ENCODE peak calls at places on chromosomes 11 and 22, in seven cellular contexts. E is A549, O is tibial artery, D is keratinocyte, C is SK-N-SH, X is lower lobe of right lung, B is ovary. H is an unnamed sample.

GRCh38 chr11:126519653-126520573 is 164.4 kb downstream of the ST3GAL4 start:
- DNase-seq in E (no peak), O (no peak), D (no peak), C (peak; percentile 53), X (no peak), B (no peak), H (no peak)

GRCh38 chr11:78202733-78203167 is 14.0 kb downstream of the USP35 start:
- DNase-seq in E (no peak), O (no peak), D (no peak), C (no peak), X (peak; percentile 10), B (no peak), H (no peak)

GRCh38 chr22:46031561-46031960 is 54.6 kb upstream of the WNT7B start:
- DNase-seq in E (no peak), O (peak; percentile 45), D (no peak), C (no peak), X (peak; percentile 24), B (no peak), H (no peak)

GRCh38 chr11:72786305-72787261 is 7.3 kb downstream of the STARD10 start:
- DNase-seq in E (no peak), O (no peak), D (no peak), C (no peak), X (peak; percentile 86), B (no peak), H (no peak)

GRCh38 chr22:35987487-35987886 is 41.1 kb downstream of the RBFOX2 start:
- DNase-seq in E (no peak), O (no peak), D (no peak), C (peak; percentile 18), X (no peak), B (no peak), H (no peak)

GRCh38 chr11:11577246-11577855 is 44.5 kb downstream of the GALNT18 start:
- DNase-seq in E (no peak), O (peak; percentile 32), D (no peak), C (no peak), X (no peak), B (no peak), H (no peak)

GRCh38 chr11:70580036-70580805 is 181.9 kb downstream of the CTTN start:
- DNase-seq in E (no peak), O (peak; percentile 60), D (no peak), C (peak; percentile 7), X (peak; percentile 42), B (no peak), H (no peak)

GRCh38 chr11:111049131-111049530 is 196.4 kb upstream of the POU2AF2 start:
- DNase-seq in E (no peak), O (no peak), D (no peak), C (no peak), X (no peak), B (no peak), H (no peak)

GRCh38 chr22:42906605-42907338 is 49.7 kb upstream of the ARFGAP3 start:
- DNase-seq in E (no peak), O (peak; percentile 86), D (no peak), C (no peak), X (no peak), B (peak; percentile 72), H (no peak)

DNA sequence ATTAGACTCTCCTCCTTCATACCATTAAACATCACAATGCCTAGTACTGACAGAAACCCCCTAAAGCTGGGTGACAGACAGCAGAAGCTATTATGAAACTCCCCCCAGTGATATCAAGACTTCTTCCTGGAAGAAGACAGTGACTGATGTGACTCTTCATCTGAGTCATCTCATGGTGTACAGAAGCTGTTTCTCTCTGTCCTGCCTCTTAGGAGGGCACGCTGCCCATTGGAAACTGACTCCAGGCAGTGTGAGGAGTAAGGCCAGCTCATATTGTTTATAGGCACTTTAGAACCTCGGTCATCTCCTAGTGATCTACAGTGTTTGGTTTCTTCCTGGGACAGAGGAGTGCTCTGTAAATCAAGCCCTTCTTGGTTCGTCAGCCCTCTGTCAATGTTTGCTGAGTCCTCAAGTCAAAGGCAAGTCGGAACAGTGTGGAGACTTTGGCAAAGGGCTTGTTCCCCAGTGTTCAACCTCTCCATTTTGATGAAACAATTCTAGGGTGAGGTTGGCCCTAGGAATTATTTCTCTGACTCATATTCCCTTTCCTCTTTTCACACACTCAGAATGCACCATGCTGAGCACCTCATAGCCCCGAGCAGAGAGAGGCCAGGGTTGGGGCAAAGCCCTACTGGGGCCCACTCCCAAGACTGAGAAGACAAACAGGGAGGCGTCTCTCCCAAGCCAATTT is 172.5 kb upstream of the TMEM45B start:
- DNase-seq in E (peak; percentile 78), O (no peak), D (peak; percentile 66), C (no peak), X (no peak), B (no peak), H (peak; percentile 99)
- H3K27ac ChIP-seq in E (peak overlapping the region; percentile 43), O (no peak overlapping the region), D (peak overlapping the region; percentile 88), C (no peak overlapping the region), X (no peak overlapping the region), B (no peak overlapping the region), H (peak overlapping the region; percentile 99)

GRCh38 chr11:46107408-46107718 is 13.9 kb downstream of the PHF21A start:
- DNase-seq in E (no peak), O (no peak), D (no peak), C (no peak), X (no peak), B (no peak), H (no peak)

GRCh38 chr11:46107780-46108179 is 13.5 kb downstream of the PHF21A start:
- DNase-seq in E (no peak), O (no peak), D (no peak), C (no peak), X (no peak), B (no peak), H (no peak)

GRCh38 chr11:46106530-46107407 is 14.5 kb downstream of the PHF21A start:
- DNase-seq in E (no peak), O (no peak), D (no peak), C (peak; percentile 19), X (no peak), B (no peak), H (no peak)

GRCh38 chr11:46105902-46106301 is 15.4 kb downstream of the PHF21A start:
- DNase-seq in E (no peak), O (no peak), D (no peak), C (no peak), X (no peak), B (no peak), H (no peak)

DNA sequence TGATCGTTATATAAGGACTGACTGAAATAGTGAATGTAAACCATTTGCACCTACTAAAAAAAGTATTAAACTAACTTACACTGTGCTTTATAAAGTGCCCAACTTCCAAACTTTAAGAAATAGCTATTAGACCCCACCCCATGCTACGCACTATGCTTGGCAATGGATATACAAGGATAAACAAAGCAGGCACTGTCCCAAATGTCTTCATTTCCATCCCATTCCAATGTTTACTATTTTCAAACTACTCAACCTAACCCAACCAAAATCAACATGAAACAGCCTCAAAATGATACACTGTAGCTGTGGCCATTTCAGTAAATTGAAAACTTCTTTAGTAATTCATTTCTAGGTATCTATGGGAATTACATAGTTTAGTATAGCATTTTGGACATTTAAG is 12.5 kb downstream of the PHF21A start:
- DNase-seq in E (no peak), O (no peak), D (no peak), C (no peak), X (no peak), B (no peak), H (no peak)
- H3K27ac ChIP-seq in E (no peak overlapping the region), O (no peak overlapping the region), D (no peak overlapping the region), C (no peak overlapping the region), X (no peak overlapping the region), B (no peak overlapping the region), H (no peak overlapping the region)

GRCh38 chr11:95698939-95699562 is 90.5 kb downstream of the FAM76B start:
- DNase-seq in E (no peak), O (no peak), D (no peak), C (no peak), X (no peak), B (no peak), H (peak; percentile 78)
- H3K27ac ChIP-seq in E (no peak overlapping the region), O (peak overlapping the region; percentile 81), D (peak overlapping the region; percentile 1), C (no peak overlapping the region), X (no peak overlapping the region), B (no peak overlapping the region), H (peak overlapping the region; percentile 37)

GRCh38 chr11:69290791-69291190 is 3.2 kb upstream of the MYEOV start:
- DNase-seq in E (no peak), O (no peak), D (no peak), C (no peak), X (peak; percentile 19), B (no peak), H (no peak)
- H3K27ac ChIP-seq in E (no peak overlapping the region), O (no peak overlapping the region), D (no peak overlapping the region), C (no peak overlapping the region), X (no peak overlapping the region), B (no peak overlapping the region), H (no peak overlapping the region)

DNA sequence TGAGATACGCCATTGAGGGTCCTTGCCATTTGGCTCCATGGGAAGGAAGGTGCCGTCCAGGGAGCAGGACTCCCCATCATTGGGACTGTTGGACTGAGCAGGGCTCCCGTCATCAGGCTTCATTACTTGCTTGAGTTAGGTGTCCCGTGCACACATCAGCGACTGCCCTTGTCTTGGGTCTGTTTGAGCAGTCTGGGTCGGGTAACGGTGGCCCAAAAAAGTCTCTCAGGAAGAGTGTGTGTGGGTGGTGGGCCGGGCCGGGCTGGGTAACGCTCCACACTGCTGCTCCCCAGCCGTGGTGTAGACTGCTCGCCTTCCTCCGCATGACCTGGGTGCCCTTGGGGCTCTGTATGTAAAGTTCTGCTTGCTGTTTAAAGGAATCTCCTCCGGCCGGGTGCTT is 293.5 kb downstream of the TBC1D22A start:
- DNase-seq in E (no peak), O (no peak), D (no peak), C (no peak), X (peak; percentile 28), B (no peak), H (no peak)
- H3K27ac ChIP-seq in E (no peak overlapping the region), O (no peak overlapping the region), D (no peak overlapping the region), C (no peak overlapping the region), X (no peak overlapping the region), B (no peak overlapping the region), H (no peak overlapping the region)

GRCh38 chr11:108943853-108944252 is 279.0 kb downstream of the DDX10 start:
- DNase-seq in E (no peak), O (no peak), D (no peak), C (no peak), X (no peak), B (no peak), H (no peak)

GRCh38 chr11:108945341-108945740 is 280.5 kb downstream of the DDX10 start:
- DNase-seq in E (no peak), O (no peak), D (no peak), C (no peak), X (no peak), B (no peak), H (no peak)

GRCh38 chr11:108947654-108948570 is 283.0 kb downstream of the DDX10 start:
- DNase-seq in E (peak; percentile 47), O (no peak), D (peak; percentile 38), C (no peak), X (no peak), B (no peak), H (peak; percentile 50)

DNA sequence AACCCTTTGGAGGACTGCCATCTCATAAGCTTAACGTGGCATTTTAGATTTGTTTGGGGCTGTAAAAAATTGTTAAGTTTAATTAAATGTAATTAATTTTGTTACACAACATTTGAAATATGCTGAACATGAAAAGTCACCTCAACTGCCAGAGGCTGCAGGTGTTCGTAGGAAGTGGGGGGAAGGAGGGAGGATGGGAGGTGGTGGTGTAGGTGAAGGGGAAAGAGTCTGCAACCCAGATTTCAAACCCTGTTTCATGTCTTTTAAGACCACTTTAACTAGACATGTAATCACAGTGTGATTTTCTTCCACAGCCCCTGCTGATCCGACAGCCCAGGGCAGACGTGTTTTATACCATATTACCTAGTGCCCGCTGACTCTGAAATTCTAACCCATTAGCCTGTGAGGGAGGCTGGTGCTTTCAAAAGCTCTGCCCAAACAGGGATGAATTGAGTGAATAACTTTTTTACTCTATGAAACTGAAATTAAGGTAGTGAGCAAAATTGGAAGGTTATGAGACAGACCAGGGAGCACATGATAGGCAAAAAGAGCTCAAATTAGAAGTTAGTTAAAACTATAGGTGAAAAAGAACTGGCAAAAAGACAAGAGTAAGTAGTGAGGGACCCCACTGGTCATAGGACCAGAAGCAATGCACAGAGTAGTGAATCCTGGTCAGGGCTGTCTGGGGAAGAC is 279.8 kb downstream of the DDX10 start:
- DNase-seq in E (no peak), O (no peak), D (no peak), C (no peak), X (no peak), B (no peak), H (no peak)
- H3K27ac ChIP-seq in E (no peak overlapping the region), O (no peak overlapping the region), D (no peak overlapping the region), C (no peak overlapping the region), X (no peak overlapping the region), B (no peak overlapping the region), H (no peak overlapping the region)